ENCODE peak calls at places on chromosome 21, in ten cellular contexts. One of them, this sample, is unnamed.

GRCh38 chr21:42763578-42764442 is 110.4 kb downstream of the PDE9A start:
- DNase-seq in GM06990: no peak
- DNase-seq in psoas muscle: no peak
- DNase-seq in K562: no peak
- DNase-seq in CD8-positive, alpha-beta memory T cell: no peak
- DNase-seq in stomach: no peak
- DNase-seq in adrenal gland: no peak
- DNase-seq in brain microvascular endothelial cell: no peak
- DNase-seq in HCT116: no peak
- DNase-seq in right atrium auricular region: no peak
- DNase-seq in this sample: no peak

GRCh38 chr21:42764443-42764760 is 111.0 kb downstream of the PDE9A start:
- DNase-seq in GM06990: no peak
- DNase-seq in psoas muscle: no peak
- DNase-seq in K562: peak; percentile 49
- DNase-seq in CD8-positive, alpha-beta memory T cell: no peak
- DNase-seq in stomach: no peak
- DNase-seq in adrenal gland: no peak
- DNase-seq in brain microvascular endothelial cell: no peak
- DNase-seq in HCT116: no peak
- DNase-seq in right atrium auricular region: no peak
- DNase-seq in this sample: no peak

GRCh38 chr21:34688145-34688544 is 19.4 kb downstream of the CLIC6 start:
- DNase-seq in GM06990: no peak
- DNase-seq in psoas muscle: no peak
- DNase-seq in K562: peak; percentile 54
- DNase-seq in CD8-positive, alpha-beta memory T cell: no peak
- DNase-seq in stomach: no peak
- DNase-seq in adrenal gland: no peak
- DNase-seq in brain microvascular endothelial cell: peak; percentile 36
- DNase-seq in HCT116: peak; percentile 15
- DNase-seq in right atrium auricular region: no peak
- DNase-seq in this sample: no peak

GRCh38 chr21:29643289-29643688 is 296.5 kb downstream of the GRIK1 start:
- DNase-seq in GM06990: no peak
- DNase-seq in psoas muscle: no peak
- DNase-seq in K562: no peak
- DNase-seq in CD8-positive, alpha-beta memory T cell: no peak
- DNase-seq in stomach: no peak
- DNase-seq in adrenal gland: no peak
- DNase-seq in brain microvascular endothelial cell: no peak
- DNase-seq in HCT116: no peak
- DNase-seq in right atrium auricular region: no peak
- DNase-seq in this sample: no peak

GRCh38 chr21:32726742-32727477 is 903 bp downstream of the SYNJ1 start:
- DNase-seq in GM06990: no peak
- DNase-seq in psoas muscle: no peak
- DNase-seq in K562: peak; percentile 77
- DNase-seq in CD8-positive, alpha-beta memory T cell: no peak
- DNase-seq in stomach: no peak
- DNase-seq in adrenal gland: peak; percentile 51
- DNase-seq in brain microvascular endothelial cell: peak; percentile 7
- DNase-seq in HCT116: no peak
- DNase-seq in right atrium auricular region: no peak
- DNase-seq in this sample: peak; percentile 39

GRCh38 chr21:31052489-31053142 is 14.3 kb upstream of the KRTAP19-8 start:
- DNase-seq in GM06990: no peak
- DNase-seq in psoas muscle: no peak
- DNase-seq in K562: no peak
- DNase-seq in CD8-positive, alpha-beta memory T cell: no peak
- DNase-seq in stomach: no peak
- DNase-seq in adrenal gland: no peak
- DNase-seq in brain microvascular endothelial cell: no peak
- DNase-seq in HCT116: no peak
- DNase-seq in right atrium auricular region: no peak
- DNase-seq in this sample: no peak

GRCh38 chr21:14833221-14833620 is 231.6 kb downstream of the NRIP1 start:
- DNase-seq in GM06990: no peak
- DNase-seq in psoas muscle: no peak
- DNase-seq in K562: no peak
- DNase-seq in CD8-positive, alpha-beta memory T cell: no peak
- DNase-seq in stomach: no peak
- DNase-seq in adrenal gland: no peak
- DNase-seq in brain microvascular endothelial cell: no peak
- DNase-seq in HCT116: no peak
- DNase-seq in right atrium auricular region: no peak
- DNase-seq in this sample: no peak

GRCh38 chr21:30831194-30831765 is 1.7 kb upstream of the KRTAP7-1 start:
- DNase-seq in GM06990: no peak
- DNase-seq in psoas muscle: no peak
- DNase-seq in K562: peak; percentile 59
- DNase-seq in CD8-positive, alpha-beta memory T cell: peak; percentile 20
- DNase-seq in stomach: no peak
- DNase-seq in adrenal gland: no peak
- DNase-seq in brain microvascular endothelial cell: peak; percentile 8
- DNase-seq in HCT116: peak; percentile 3
- DNase-seq in right atrium auricular region: no peak
- DNase-seq in this sample: peak; percentile 26

GRCh38 chr21:41899431-41900202 is 20.5 kb upstream of the PRDM15 start:
- DNase-seq in GM06990: no peak
- DNase-seq in psoas muscle: no peak
- DNase-seq in K562: no peak
- DNase-seq in CD8-positive, alpha-beta memory T cell: no peak
- DNase-seq in stomach: no peak
- DNase-seq in adrenal gland: no peak
- DNase-seq in brain microvascular endothelial cell: no peak
- DNase-seq in HCT116: no peak
- DNase-seq in right atrium auricular region: no peak
- DNase-seq in this sample: peak; percentile 80

GRCh38 chr21:32771134-32771523 is 426 bp downstream of the PAXBP1 start:
- DNase-seq in GM06990: no peak
- DNase-seq in psoas muscle: peak; percentile 59
- DNase-seq in K562: peak; percentile 83
- DNase-seq in CD8-positive, alpha-beta memory T cell: peak; percentile 41
- DNase-seq in stomach: peak; percentile 58
- DNase-seq in adrenal gland: peak; percentile 74
- DNase-seq in brain microvascular endothelial cell: peak; percentile 51
- DNase-seq in HCT116: no peak
- DNase-seq in right atrium auricular region: peak; percentile 64
- DNase-seq in this sample: no peak

GRCh38 chr21:31885146-31885545 is 12.3 kb downstream of the HUNK start:
- DNase-seq in GM06990: no peak
- DNase-seq in psoas muscle: no peak
- DNase-seq in K562: no peak
- DNase-seq in CD8-positive, alpha-beta memory T cell: no peak
- DNase-seq in stomach: no peak
- DNase-seq in adrenal gland: no peak
- DNase-seq in brain microvascular endothelial cell: no peak
- DNase-seq in HCT116: no peak
- DNase-seq in right atrium auricular region: no peak
- DNase-seq in this sample: no peak

GRCh38 chr21:42939581-42940413 is 14.4 kb upstream of the ERVH48-1 start:
- DNase-seq in GM06990: no peak
- DNase-seq in psoas muscle: peak; percentile 70
- DNase-seq in K562: no peak
- DNase-seq in CD8-positive, alpha-beta memory T cell: no peak
- DNase-seq in stomach: peak; percentile 73
- DNase-seq in adrenal gland: peak; percentile 80
- DNase-seq in brain microvascular endothelial cell: peak; percentile 95
- DNase-seq in HCT116: no peak
- DNase-seq in right atrium auricular region: peak; percentile 93
- DNase-seq in this sample: no peak

GRCh38 chr21:33028759-33029511 is 3.2 kb downstream of the OLIG2 start:
- DNase-seq in GM06990: no peak
- DNase-seq in psoas muscle: no peak
- DNase-seq in K562: no peak
- DNase-seq in CD8-positive, alpha-beta memory T cell: no peak
- DNase-seq in stomach: no peak
- DNase-seq in adrenal gland: no peak
- DNase-seq in brain microvascular endothelial cell: no peak
- DNase-seq in HCT116: no peak
- DNase-seq in right atrium auricular region: no peak
- DNase-seq in this sample: no peak

GRCh38 chr21:33686386-33686785 is 44.1 kb downstream of the ITSN1 start:
- DNase-seq in GM06990: no peak
- DNase-seq in psoas muscle: no peak
- DNase-seq in K562: no peak
- DNase-seq in CD8-positive, alpha-beta memory T cell: no peak
- DNase-seq in stomach: no peak
- DNase-seq in adrenal gland: no peak
- DNase-seq in brain microvascular endothelial cell: no peak
- DNase-seq in HCT116: no peak
- DNase-seq in right atrium auricular region: no peak
- DNase-seq in this sample: no peak

GRCh38 chr21:42027085-42027803 is 17.1 kb upstream of the ZBTB21 start:
- DNase-seq in GM06990: no peak
- DNase-seq in psoas muscle: no peak
- DNase-seq in K562: no peak
- DNase-seq in CD8-positive, alpha-beta memory T cell: no peak
- DNase-seq in stomach: no peak
- DNase-seq in adrenal gland: no peak
- DNase-seq in brain microvascular endothelial cell: no peak
- DNase-seq in HCT116: no peak
- DNase-seq in right atrium auricular region: no peak
- DNase-seq in this sample: no peak

DNA sequence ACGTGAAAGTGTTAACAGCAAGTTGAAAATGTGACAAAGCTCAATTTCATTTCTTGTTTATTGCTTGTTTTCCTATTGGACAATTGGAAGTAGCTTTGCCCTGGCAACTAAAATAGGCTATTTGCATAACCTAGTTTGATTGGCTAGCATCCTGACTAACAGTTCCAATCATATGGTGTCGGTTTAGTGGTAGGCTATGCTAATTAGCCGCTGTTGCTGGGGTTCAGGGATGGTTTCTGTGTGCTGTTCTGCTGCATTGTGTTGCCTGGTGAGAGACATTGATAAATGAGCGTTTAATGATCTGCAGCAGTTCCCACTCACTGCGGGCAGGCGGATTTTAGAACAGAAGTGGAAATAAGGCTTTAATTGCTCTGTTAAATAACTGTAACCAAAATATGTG is 68.5 kb downstream of the DYRK1A start:
- DNase-seq in GM06990: no peak
- DNase-seq in psoas muscle: peak; percentile 32
- DNase-seq in K562: peak; percentile 43
- DNase-seq in CD8-positive, alpha-beta memory T cell: peak; percentile 44
- DNase-seq in stomach: no peak
- DNase-seq in adrenal gland: peak; percentile 74
- DNase-seq in brain microvascular endothelial cell: peak; percentile 71
- DNase-seq in HCT116: peak; percentile 12
- DNase-seq in right atrium auricular region: no peak
- DNase-seq in this sample: peak; percentile 68
- H3K4me3 ChIP-seq in GM06990: no peak overlapping the region
- H3K4me3 ChIP-seq in psoas muscle: peak overlapping the region; percentile 50
- H3K4me3 ChIP-seq in K562: no peak overlapping the region
- H3K4me3 ChIP-seq in CD8-positive, alpha-beta memory T cell: peak overlapping the region; percentile 2
- H3K4me3 ChIP-seq in stomach: no peak overlapping the region
- H3K4me3 ChIP-seq in adrenal gland: no peak overlapping the region
- H3K4me3 ChIP-seq in brain microvascular endothelial cell: no peak overlapping the region
- H3K4me3 ChIP-seq in HCT116: no peak overlapping the region
- H3K4me3 ChIP-seq in right atrium auricular region: no peak overlapping the region
- H3K4me3 ChIP-seq in this sample: peak overlapping the region; percentile 22

DNA sequence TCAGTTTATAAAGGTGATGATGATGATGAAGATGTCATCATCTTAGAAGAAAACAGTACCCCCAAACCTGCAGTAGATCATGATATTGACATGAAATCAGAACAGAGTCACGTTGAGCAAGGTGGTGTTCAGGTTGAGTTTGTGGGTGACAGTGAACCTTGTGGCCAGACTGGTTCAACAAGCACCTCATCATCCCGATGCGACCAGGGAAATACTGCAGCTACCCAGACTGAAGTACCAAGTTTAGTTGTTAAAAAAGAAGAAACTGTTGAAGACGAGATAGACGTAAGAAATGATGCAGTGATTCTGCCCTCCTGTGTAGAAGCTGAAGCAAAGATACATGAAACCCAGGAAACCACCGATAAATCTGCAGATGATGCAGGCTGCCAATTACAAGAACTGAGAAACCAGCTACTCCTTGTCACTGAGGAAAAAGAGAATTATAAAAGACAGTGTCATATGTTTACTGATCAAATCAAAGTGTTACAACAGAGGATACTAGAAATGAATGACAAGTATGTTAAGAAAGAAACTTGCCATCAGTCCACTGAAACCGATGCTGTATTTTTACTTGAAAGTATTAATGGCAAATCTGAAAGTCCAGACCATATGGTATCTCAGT is 16.0 kb upstream of the CHAF1B start:
- DNase-seq in GM06990: peak; percentile 25
- DNase-seq in psoas muscle: no peak
- DNase-seq in K562: no peak
- DNase-seq in CD8-positive, alpha-beta memory T cell: no peak
- DNase-seq in stomach: no peak
- DNase-seq in adrenal gland: no peak
- DNase-seq in brain microvascular endothelial cell: no peak
- DNase-seq in HCT116: no peak
- DNase-seq in right atrium auricular region: no peak
- DNase-seq in this sample: no peak
- H3K36me3 ChIP-seq in GM06990: peaks cover 10% of the 10 kb centered on the region
- H3K36me3 ChIP-seq in psoas muscle: peaks cover 100% of the 10 kb centered on the region
- H3K36me3 ChIP-seq in K562: peaks cover 91% of the 10 kb centered on the region
- H3K36me3 ChIP-seq in CD8-positive, alpha-beta memory T cell: peaks cover 64% of the 10 kb centered on the region
- H3K36me3 ChIP-seq in stomach: peaks cover 99% of the 10 kb centered on the region
- H3K36me3 ChIP-seq in adrenal gland: no peaks in the 10 kb centered on the region
- H3K36me3 ChIP-seq in brain microvascular endothelial cell: peaks cover 73% of the 10 kb centered on the region
- H3K36me3 ChIP-seq in HCT116: peaks cover 37% of the 10 kb centered on the region
- H3K36me3 ChIP-seq in right atrium auricular region: peaks cover 94% of the 10 kb centered on the region
- H3K36me3 ChIP-seq in this sample: peaks cover 88% of the 10 kb centered on the region

GRCh38 chr21:45982758-45983731 is 1.5 kb downstream of the COL6A1 start:
- DNase-seq in GM06990: no peak
- DNase-seq in psoas muscle: peak; percentile 17
- DNase-seq in K562: no peak
- DNase-seq in CD8-positive, alpha-beta memory T cell: no peak
- DNase-seq in stomach: no peak
- DNase-seq in adrenal gland: no peak
- DNase-seq in brain microvascular endothelial cell: no peak
- DNase-seq in HCT116: no peak
- DNase-seq in right atrium auricular region: no peak
- DNase-seq in this sample: no peak
- H3K4me3 ChIP-seq in GM06990: no peak overlapping the region
- H3K4me3 ChIP-seq in psoas muscle: peak overlapping the region; percentile 93
- H3K4me3 ChIP-seq in K562: no peak overlapping the region
- H3K4me3 ChIP-seq in CD8-positive, alpha-beta memory T cell: no peak overlapping the region
- H3K4me3 ChIP-seq in stomach: peak overlapping the region; percentile 81
- H3K4me3 ChIP-seq in adrenal gland: peak overlapping the region; percentile 67
- H3K4me3 ChIP-seq in brain microvascular endothelial cell: peak overlapping the region; percentile 99
- H3K4me3 ChIP-seq in HCT116: peak overlapping the region; percentile 82
- H3K4me3 ChIP-seq in right atrium auricular region: peak overlapping the region; percentile 85
- H3K4me3 ChIP-seq in this sample: no peak overlapping the region

DNA sequence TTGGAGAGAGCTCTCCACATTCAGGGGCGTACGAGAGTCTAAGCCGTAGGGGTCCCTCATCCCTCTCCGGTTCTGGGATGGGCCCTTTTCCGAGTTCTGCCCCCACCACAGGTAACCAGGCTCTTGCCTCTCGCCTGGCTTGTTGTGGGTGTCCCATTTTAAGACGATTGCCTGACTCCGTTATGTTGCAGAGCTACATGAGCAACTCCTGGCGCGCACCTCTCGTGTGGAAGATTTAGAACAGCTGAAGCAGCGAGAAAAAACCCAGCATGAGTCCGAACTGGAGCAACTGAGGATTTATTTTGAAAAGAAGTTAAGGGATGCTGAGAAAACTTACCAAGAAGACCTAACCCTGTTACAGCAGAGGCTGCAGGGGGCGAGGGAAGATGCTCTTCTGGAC is 29.0 kb downstream of the PCNT start:
- DNase-seq in GM06990: no peak
- DNase-seq in psoas muscle: no peak
- DNase-seq in K562: no peak
- DNase-seq in CD8-positive, alpha-beta memory T cell: no peak
- DNase-seq in stomach: no peak
- DNase-seq in adrenal gland: no peak
- DNase-seq in brain microvascular endothelial cell: no peak
- DNase-seq in HCT116: no peak
- DNase-seq in right atrium auricular region: no peak
- DNase-seq in this sample: no peak
- H3K36me3 ChIP-seq in GM06990: peaks cover 37% of the 10 kb centered on the region
- H3K36me3 ChIP-seq in psoas muscle: peaks cover 92% of the 10 kb centered on the region
- H3K36me3 ChIP-seq in K562: peaks cover 98% of the 10 kb centered on the region
- H3K36me3 ChIP-seq in CD8-positive, alpha-beta memory T cell: peaks cover 40% of the 10 kb centered on the region
- H3K36me3 ChIP-seq in stomach: peaks cover 100% of the 10 kb centered on the region
- H3K36me3 ChIP-seq in adrenal gland: no peaks in the 10 kb centered on the region
- H3K36me3 ChIP-seq in brain microvascular endothelial cell: peaks cover 67% of the 10 kb centered on the region
- H3K36me3 ChIP-seq in HCT116: peaks cover 12% of the 10 kb centered on the region
- H3K36me3 ChIP-seq in right atrium auricular region: peaks cover 91% of the 10 kb centered on the region
- H3K36me3 ChIP-seq in this sample: peaks cover 79% of the 10 kb centered on the region

This sample was measured in CD4-positive, CD25-positive, alpha-beta regulatory T cell.